ENCODE peak calls at places on chromosome 6, in eight cellular contexts. L is osteocyte, G is RWPE2, W is heart left ventricle, M is OCI-LY7, O is HCT116, P is RWPE1, D is mesothelial cell of epicardium. Q is an unnamed sample.
A peak's percentile ranks its signal among the peaks of the same experiment; 100 is the strongest.

GRCh38 chr6:8336406-8336805 is 98.9 kb downstream of the SLC35B3 start:
- DNase-seq in D (no peak), O (no peak), W (no peak), G (no peak), P (no peak), L (no peak), M (no peak), Q (no peak)

GRCh38 chr6:70310063-70310694 is 7.3 kb upstream of the COL9A1 start:
- DNase-seq in M (peak; percentile 38), L (no peak), W (no peak), D (no peak), P (peak; percentile 8), G (no peak), O (peak; percentile 40), Q (no peak)

GRCh38 chr6:130467146-130467545 is 101.3 kb downstream of the TMEM200A start:
- DNase-seq in P (no peak), O (no peak), G (no peak), W (no peak), M (no peak), L (no peak), D (no peak), Q (peak; percentile 24)

GRCh38 chr6:44072959-44073611 is 54.2 kb downstream of the MRPL14 start:
- DNase-seq in O (no peak), L (peak; percentile 90), D (peak; percentile 88), P (peak; percentile 76), W (peak; percentile 86), M (peak; percentile 94), G (no peak), Q (peak; percentile 94)

GRCh38 chr6:154402081-154402780 is 45.6 kb upstream of the IPCEF1 start:
- DNase-seq in W (no peak), L (no peak), O (no peak), G (no peak), P (peak; percentile 65), D (no peak), M (no peak), Q (no peak)

GRCh38 chr6:35090734-35091133 is 50.4 kb downstream of the TCP11 start:
- DNase-seq in O (no peak), D (no peak), M (no peak), G (no peak), L (peak; percentile 59), W (no peak), P (no peak), Q (no peak)

GRCh38 chr6:131828946-131829345 is 21.1 kb downstream of the ENPP1 start:
- DNase-seq in G (no peak), M (no peak), P (no peak), L (no peak), W (no peak), O (no peak), D (no peak), Q (no peak)

GRCh38 chr6:7916959-7917358 is 6.4 kb upstream of the TXNDC5 start:
- DNase-seq in L (no peak), M (peak; percentile 95), O (no peak), G (no peak), P (no peak), W (no peak), D (no peak), Q (no peak)

GRCh38 chr6:19433101-19433500 is 404.1 kb upstream of the ID4 start:
- DNase-seq in L (no peak), G (no peak), O (no peak), P (no peak), M (no peak), D (no peak), W (no peak), Q (no peak)

GRCh38 chr6:43575105-43575771 is 600 bp downstream of the XPO5 start:
- DNase-seq in L (no peak), P (peak; percentile 44), M (peak; percentile 20), G (peak; percentile 62), W (no peak), D (peak; percentile 69), O (no peak), Q (peak; percentile 64)

GRCh38 chr6:24761193-24761835 is 13.4 kb upstream of the GMNN start:
- DNase-seq in M (no peak), D (no peak), O (no peak), P (no peak), L (no peak), W (no peak), G (no peak), Q (peak; percentile 17)

GRCh38 chr6:4451101-4451500 is 315.7 kb upstream of the ECI2 start:
- DNase-seq in P (no peak), O (no peak), W (no peak), M (no peak), G (no peak), L (no peak), D (no peak), Q (no peak)

GRCh38 chr6:75802366-75802765 is 53.3 kb downstream of the MYO6 start:
- DNase-seq in P (no peak), L (no peak), O (peak; percentile 2), D (no peak), M (no peak), G (no peak), W (no peak), Q (no peak)

GRCh38 chr6:157944983-157945931 is 36.4 kb upstream of the SYNJ2 start:
- DNase-seq in M (no peak), O (no peak), L (no peak), D (no peak), P (no peak), G (no peak), W (no peak), Q (peak; percentile 84)

GRCh38 chr6:45946352-45946751 is 69.3 kb downstream of the CLIC5 start:
- DNase-seq in M (no peak), W (peak; percentile 43), L (peak; percentile 89), G (no peak), O (no peak), D (no peak), P (no peak), Q (peak; percentile 15)

GRCh38 chr6:147554281-147554680 is 45.8 kb downstream of the SAMD5 start:
- DNase-seq in G (no peak), M (no peak), O (no peak), L (no peak), P (no peak), D (no peak), W (no peak), Q (no peak)

GRCh38 chr6:33633462-33634158 is 12.5 kb downstream of the ITPR3 start:
- DNase-seq in L (no peak), O (no peak), P (peak; percentile 75), G (no peak), W (peak; percentile 79), M (peak; percentile 44), D (peak; percentile 62), Q (peak; percentile 54)

GRCh38 chr6:33276864-33277662 is at the start of gene B3GALT4:
- DNase-seq in O (no peak), M (peak; percentile 83), L (no peak), D (peak; percentile 76), G (no peak), P (peak; percentile 81), W (peak; percentile 81), Q (peak; percentile 82)

GRCh38 chr6:21885532-21886089 is 292.1 kb downstream of the SOX4 start:
- DNase-seq in D (no peak), L (no peak), O (no peak), P (peak; percentile 63), G (peak; percentile 84), M (no peak), W (peak; percentile 25), Q (no peak)

GRCh38 chr6:34055223-34055933 is 90.5 kb downstream of the GRM4 start:
- DNase-seq in G (no peak), O (peak; percentile 55), D (peak; percentile 80), L (no peak), P (peak; percentile 72), M (peak; percentile 83), W (peak; percentile 31), Q (peak; percentile 82)

DNA sequence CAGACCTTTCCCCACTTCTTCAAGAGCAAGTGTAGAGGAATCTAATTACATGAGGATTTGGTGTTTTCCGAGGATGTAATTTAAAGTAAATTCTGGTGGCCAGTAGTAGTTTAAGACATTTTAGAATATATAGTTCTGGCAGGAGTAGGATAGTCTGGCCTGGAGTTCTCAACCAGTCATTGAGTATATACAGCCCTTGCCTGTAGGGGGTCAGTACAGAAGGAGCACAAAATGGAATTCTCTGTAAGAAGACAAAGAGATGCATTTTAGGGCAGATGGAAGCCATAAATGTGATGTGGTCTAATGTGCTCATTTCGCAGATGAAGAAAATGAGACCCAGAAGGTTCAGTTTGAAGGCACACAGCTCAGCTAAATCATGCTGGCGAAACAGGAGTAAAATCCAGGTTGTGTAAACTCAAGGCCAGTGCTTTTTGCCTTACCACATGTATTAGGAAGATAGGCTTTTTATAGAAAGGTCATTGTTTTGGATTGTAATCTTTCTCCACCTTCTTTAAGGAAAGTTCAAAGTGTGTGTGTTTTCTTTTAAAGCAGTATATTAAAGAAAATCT is 29.6 kb downstream of the QKI start:
- DNase-seq in O (no peak), L (no peak), D (no peak), G (no peak), M (no peak), P (no peak), W (no peak), Q (no peak)
- TF ChIP-seq CTCF in O (no peak), L (no peak), D (no peak), G (no peak), M (no peak), P (no peak), W (no peak), Q (no peak)

GRCh38 chr6:56377295-56377694 is 129.9 kb upstream of the COL21A1 start:
- DNase-seq in O (no peak), D (no peak), L (no peak), G (no peak), M (no peak), W (no peak), P (no peak), Q (no peak)
- TF ChIP-seq CTCF in O (no peak), D (no peak), L (no peak), G (no peak), M (no peak), W (no peak), P (no peak), Q (no peak)

GRCh38 chr6:14276667-14277404 is 159.3 kb downstream of the CD83 start:
- DNase-seq in G (no peak), W (no peak), O (no peak), P (no peak), L (peak; percentile 6), M (peak; percentile 89), D (no peak), Q (peak; percentile 47)
- TF ChIP-seq CTCF in G (no peak), W (no peak), O (no peak), P (no peak), L (no peak), M (no peak), D (no peak), Q (no peak)

DNA sequence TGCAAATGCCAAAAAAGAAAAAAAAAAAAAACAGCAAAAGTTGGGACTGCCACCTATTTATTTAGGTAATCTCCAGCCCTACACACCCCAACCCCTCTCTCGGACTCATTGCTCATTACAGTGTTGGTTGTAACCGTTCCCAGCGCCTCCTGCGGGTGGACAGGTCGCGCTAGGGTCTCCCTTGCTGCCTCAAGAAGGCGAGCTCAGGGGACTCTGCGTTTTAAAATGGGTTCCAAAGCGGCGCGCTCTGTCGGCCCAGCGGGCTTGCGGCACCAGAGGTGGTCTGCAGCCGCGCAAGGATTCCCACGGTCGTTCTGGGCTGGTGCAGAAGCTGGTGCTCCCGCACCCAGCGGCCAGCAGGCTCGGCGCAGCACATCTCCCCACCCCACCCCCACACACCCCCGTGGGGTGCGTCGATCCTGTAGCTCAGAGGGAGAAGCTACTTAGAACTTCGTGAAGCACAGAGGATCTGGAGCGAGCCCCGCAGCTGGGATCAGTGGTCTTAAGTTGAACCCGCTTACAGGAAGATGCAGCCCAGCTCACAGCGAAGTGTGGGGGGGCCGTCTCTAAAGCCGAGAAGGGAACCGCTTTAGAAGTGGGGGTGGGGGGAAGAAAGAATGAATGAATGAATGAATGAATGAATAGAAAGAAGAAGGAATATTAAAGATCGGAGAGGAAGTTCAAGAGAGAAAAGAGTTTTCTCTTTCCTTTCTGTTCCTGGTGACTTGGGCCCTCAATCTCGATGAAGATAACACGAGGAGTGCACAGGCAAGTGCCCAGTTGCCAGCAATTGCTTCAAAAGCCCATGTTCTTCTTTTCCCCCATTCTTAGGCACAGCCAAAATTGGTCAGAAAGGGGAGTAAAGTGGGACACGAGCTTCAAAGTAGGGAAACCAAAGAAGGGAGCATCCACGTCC is 766 bp downstream of the TFAP2A start:
- DNase-seq in M (no peak), P (peak; percentile 46), W (no peak), D (peak; percentile 69), G (peak; percentile 75), L (peak; percentile 86), O (no peak), Q (no peak)
- TF ChIP-seq CTCF in M (no peak), P (peak; percentile 55), W (no peak), D (no peak), G (peak; percentile 44), L (peak; percentile 56), O (peak; percentile 41), Q (no peak)